ENCODE peak calls at places on chromosomes 2 and 18, in nine cellular contexts. J, C, Y, E, X, K, S, P and L are unnamed samples.
A peak's percentile ranks its signal among the peaks of the same experiment; 100 is the strongest.

GRCh38 chr18:13110559-13110958 is 108.0 kb upstream of the LDLRAD4 start:
- DNase-seq in J (no peak), C (no peak), Y (no peak), E (no peak), X (no peak), K (no peak), S (no peak), P (no peak), L (no peak)

GRCh38 chr2:70979626-70980025 is 1.2 kb downstream of the ANKRD53 start:
- DNase-seq in J (no peak), C (no peak), Y (no peak), E (no peak), X (peak; percentile 49), K (peak; percentile 27), S (no peak), P (no peak), L (no peak)

GRCh38 chr2:15158117-15158516 is 403.0 kb downstream of the NBAS start:
- DNase-seq in J (no peak), C (no peak), Y (no peak), E (peak; percentile 90), X (no peak), K (no peak), S (no peak), P (no peak), L (no peak)

GRCh38 chr18:68298340-68298739 is 416.6 kb downstream of the TMX3 start:
- DNase-seq in J (no peak), C (peak; percentile 4), Y (no peak), E (no peak), X (no peak), K (no peak), S (no peak), P (no peak), L (no peak)

GRCh38 chr2:102193074-102193473 is 6.3 kb downstream of the IL1RL2 start:
- DNase-seq in J (no peak), C (no peak), Y (no peak), E (no peak), X (no peak), K (no peak), S (no peak), P (no peak), L (no peak)

GRCh38 chr2:10846110-10846861 is 33.7 kb upstream of the PDIA6 start:
- DNase-seq in J (no peak), C (no peak), Y (no peak), E (no peak), X (no peak), K (no peak), S (no peak), P (no peak), L (no peak)

GRCh38 chr2:55720417-55720816 is 26.8 kb upstream of the PNPT1 start:
- DNase-seq in J (no peak), C (no peak), Y (no peak), E (no peak), X (no peak), K (no peak), S (no peak), P (no peak), L (no peak)

GRCh38 chr18:944440-944839 is 39.8 kb downstream of the ADCYAP1 start:
- DNase-seq in J (no peak), C (no peak), Y (peak; percentile 88), E (no peak), X (no peak), K (no peak), S (no peak), P (no peak), L (peak; percentile 83)

GRCh38 chr2:217751192-217751591 is 251.6 kb downstream of the TNS1 start:
- DNase-seq in J (no peak), C (no peak), Y (no peak), E (no peak), X (no peak), K (no peak), S (no peak), P (no peak), L (no peak)

GRCh38 chr2:239930378-239930777 is 94.8 kb downstream of the NDUFA10 start:
- DNase-seq in J (no peak), C (no peak), Y (no peak), E (no peak), X (peak; percentile 55), K (no peak), S (peak; percentile 57), P (peak; percentile 11), L (no peak)

GRCh38 chr2:31429759-31430438 is 15.4 kb upstream of the XDH start:
- DNase-seq in J (peak; percentile 11), C (no peak), Y (peak; percentile 65), E (no peak), X (no peak), K (no peak), S (no peak), P (no peak), L (peak; percentile 99)

GRCh38 chr2:161045726-161046125 is 114.5 kb upstream of the TANK start:
- DNase-seq in J (no peak), C (no peak), Y (no peak), E (no peak), X (no peak), K (no peak), S (no peak), P (no peak), L (no peak)

GRCh38 chr2:227447606-227448005 is 24.4 kb upstream of the AGFG1 start:
- DNase-seq in J (no peak), C (no peak), Y (no peak), E (no peak), X (no peak), K (no peak), S (no peak), P (no peak), L (no peak)

GRCh38 chr2:133780099-133780996 is 212.1 kb upstream of the NCKAP5 start:
- DNase-seq in J (peak; percentile 48), C (peak; percentile 48), Y (peak; percentile 42), E (peak; percentile 86), X (no peak), K (no peak), S (no peak), P (peak; percentile 71), L (peak; percentile 36)

GRCh38 chr2:33366473-33366872 is 110.0 kb upstream of the RASGRP3 start:
- DNase-seq in J (no peak), C (no peak), Y (peak; percentile 26), E (no peak), X (no peak), K (no peak), S (no peak), P (no peak), L (no peak)

DNA sequence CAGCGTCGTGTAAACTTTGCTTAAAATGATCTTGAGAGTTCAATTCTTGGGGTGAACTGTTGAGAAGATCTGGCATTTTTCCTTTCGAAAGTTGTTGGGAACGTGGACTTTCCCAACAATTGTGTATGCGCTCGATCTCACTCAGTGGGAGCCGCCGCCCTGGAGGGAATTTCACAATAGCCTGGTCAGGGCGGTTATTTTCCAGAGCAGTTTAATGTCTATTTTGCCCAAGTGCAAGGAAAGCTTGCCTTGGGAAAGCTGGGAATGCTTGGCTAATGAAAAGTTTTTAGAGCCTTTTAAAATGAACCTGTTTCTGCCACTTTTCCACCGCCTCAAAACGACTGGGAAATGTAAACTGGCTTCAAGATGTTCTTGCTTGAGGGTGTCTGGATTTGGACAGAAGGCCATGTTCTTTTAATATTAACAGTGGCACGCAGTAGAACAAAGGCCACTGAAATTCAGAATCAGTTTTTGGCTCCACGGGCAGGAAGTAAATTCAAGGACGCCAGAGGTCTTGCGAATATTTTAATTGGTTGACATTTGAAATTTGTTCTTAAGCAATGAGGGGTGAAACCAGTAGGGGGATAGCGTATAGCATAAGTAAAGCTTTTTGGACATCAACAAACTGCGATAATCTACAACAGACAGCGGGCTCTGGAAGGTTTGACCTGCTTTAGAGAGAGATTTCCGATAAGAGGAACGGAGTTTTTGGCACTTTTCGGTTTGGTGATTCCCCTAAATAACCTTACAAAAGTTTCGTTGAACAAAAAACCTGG is 1.2 kb downstream of the CFLAR start:
- DNase-seq in J (peak; percentile 65), C (no peak), Y (no peak), E (peak; percentile 5), X (no peak), K (no peak), S (no peak), P (peak; percentile 84), L (no peak)
- TF ChIP-seq CTCF in J (peak; percentile 16), C (peak; percentile 41), Y (peak; percentile 21), E (peak; percentile 13), X (peak; percentile 46), K (peak; percentile 67), S (peak; percentile 19), P (no peak), L (peak; percentile 45)

DNA sequence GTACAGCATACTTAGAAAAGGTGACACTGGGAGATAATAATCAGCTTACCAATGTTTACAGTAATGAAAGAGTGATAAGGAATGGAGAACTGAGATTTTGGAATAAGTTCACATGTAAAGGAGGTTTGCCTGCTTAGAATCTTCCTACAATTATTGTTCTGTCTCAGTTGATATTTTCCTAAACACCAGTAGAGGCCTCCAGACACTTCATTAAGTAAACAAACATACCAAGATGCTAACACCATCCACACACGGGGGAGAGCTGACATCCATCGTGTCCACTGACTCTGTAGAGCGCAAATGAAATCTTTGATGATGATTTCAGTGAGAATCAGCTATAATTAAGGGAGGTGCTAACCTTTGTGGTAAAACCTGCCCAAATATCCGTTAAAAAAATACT is 211.7 kb upstream of the MMADHC start:
- DNase-seq in J (no peak), C (peak; percentile 23), Y (peak; percentile 4), E (peak; percentile 38), X (no peak), K (no peak), S (no peak), P (no peak), L (no peak)
- TF ChIP-seq CTCF in J (no peak), C (no peak), Y (peak; percentile 33), E (peak; percentile 53), X (peak; percentile 22), K (peak; percentile 14), S (peak; percentile 33), P (no peak), L (peak; percentile 61)

GRCh38 chr2:175025946-175026345 is 20.8 kb upstream of the CHN1 start:
- DNase-seq in J (no peak), C (no peak), Y (no peak), E (no peak), X (no peak), K (no peak), S (no peak), P (no peak), L (no peak)

GRCh38 chr2:175027755-175028154 is 22.6 kb upstream of the CHN1 start:
- DNase-seq in J (no peak), C (no peak), Y (no peak), E (no peak), X (no peak), K (no peak), S (no peak), P (no peak), L (no peak)

GRCh38 chr2:175026385-175026784 is 21.2 kb upstream of the CHN1 start:
- DNase-seq in J (no peak), C (no peak), Y (no peak), E (no peak), X (no peak), K (no peak), S (no peak), P (no peak), L (no peak)

GRCh38 chr2:175034728-175035127 is 29.5 kb upstream of the CHN1 start:
- DNase-seq in J (no peak), C (no peak), Y (no peak), E (no peak), X (no peak), K (no peak), S (no peak), P (no peak), L (no peak)

GRCh38 chr2:175030380-175031271 is 25.4 kb upstream of the CHN1 start:
- DNase-seq in J (peak; percentile 13), C (peak; percentile 33), Y (no peak), E (peak; percentile 78), X (no peak), K (no peak), S (no peak), P (no peak), L (no peak)
- TF ChIP-seq CTCF in J (no peak), C (peak; percentile 50), Y (peak; percentile 58), E (peak; percentile 56), X (peak; percentile 39), K (no peak), S (no peak), P (no peak), L (peak; percentile 53)

GRCh38 chr2:207311316-207312005 is 145.7 kb upstream of the KLF7 start:
- DNase-seq in J (peak; percentile 23), C (peak; percentile 37), Y (peak; percentile 89), E (no peak), X (no peak), K (no peak), S (no peak), P (peak; percentile 69), L (peak; percentile 82)
- TF ChIP-seq CTCF in J (no peak), C (peak; percentile 57), Y (peak; percentile 30), E (no peak), X (peak; percentile 17), K (peak; percentile 23), S (no peak), P (no peak), L (peak; percentile 28)